ENCODE peak calls at places on chromosome 3, in four cellular contexts. D is IMR-90, S is mesendoderm, J is H9. N is an unnamed sample.

GRCh38 chr3:172859035-172859434 is 108.5 kb downstream of the ECT2 start:
- DNase-seq in D (peak; percentile 17), S (no peak), J (no peak), N (no peak)

GRCh38 chr3:157693762-157694161 is 190.5 kb upstream of the VEPH1 start:
- DNase-seq in D (no peak), S (no peak), J (no peak), N (no peak)

GRCh38 chr3:198027799-198028390 is 67.9 kb downstream of the LMLN start:
- DNase-seq in D (no peak), S (no peak), J (no peak), N (no peak)

GRCh38 chr3:94739420-94739819 is 676.6 kb downstream of the NSUN3 start:
- DNase-seq in D (no peak), S (no peak), J (no peak), N (no peak)

GRCh38 chr3:187361835-187362234 is 6.3 kb upstream of the RTP4 start:
- DNase-seq in D (no peak), S (peak; percentile 78), J (no peak), N (no peak)

GRCh38 chr3:140011086-140011485 is 76.1 kb downstream of the CLSTN2 start:
- DNase-seq in D (no peak), S (no peak), J (no peak), N (no peak)

GRCh38 chr3:38129058-38129457 is 7.9 kb downstream of the ACAA1 start:
- DNase-seq in D (no peak), S (no peak), J (no peak), N (no peak)

GRCh38 chr3:172249039-172249438 is 199.2 kb downstream of the GHSR start:
- DNase-seq in D (peak; percentile 84), S (no peak), J (no peak), N (no peak)

GRCh38 chr3:180085122-180085710 is 48.5 kb upstream of the PEX5L start:
- DNase-seq in D (no peak), S (no peak), J (peak; percentile 17), N (no peak)

GRCh38 chr3:186124618-186125017 is 15.7 kb upstream of the ETV5 start:
- DNase-seq in D (no peak), S (no peak), J (no peak), N (no peak)

GRCh38 chr3:49119439-49119838 is 1.2 kb downstream of the USP19 start:
- DNase-seq in D (peak; percentile 7), S (no peak), J (no peak), N (no peak)

GRCh38 chr3:172466553-172467130 is 18.4 kb upstream of the GHSR start:
- DNase-seq in D (peak; percentile 10), S (no peak), J (no peak), N (no peak)

GRCh38 chr3:171967137-171967783 is 72.1 kb upstream of the FNDC3B start:
- DNase-seq in D (peak; percentile 90), S (peak; percentile 55), J (no peak), N (no peak)

GRCh38 chr3:186953011-186953487 is 22.7 kb downstream of the ST6GAL1 start:
- DNase-seq in D (peak; percentile 56), S (no peak), J (no peak), N (no peak)

GRCh38 chr3:46097691-46098241 is 70.5 kb upstream of the XCR1 start:
- DNase-seq in D (peak; percentile 31), S (no peak), J (no peak), N (no peak)

GRCh38 chr3:37730825-37731224 is 130.9 kb upstream of the CTDSPL start:
- DNase-seq in D (no peak), S (no peak), J (peak; percentile 10), N (no peak)

GRCh38 chr3:31407665-31408064 is 125.1 kb upstream of the STT3B start:
- DNase-seq in D (peak; percentile 13), S (no peak), J (no peak), N (no peak)

DNA sequence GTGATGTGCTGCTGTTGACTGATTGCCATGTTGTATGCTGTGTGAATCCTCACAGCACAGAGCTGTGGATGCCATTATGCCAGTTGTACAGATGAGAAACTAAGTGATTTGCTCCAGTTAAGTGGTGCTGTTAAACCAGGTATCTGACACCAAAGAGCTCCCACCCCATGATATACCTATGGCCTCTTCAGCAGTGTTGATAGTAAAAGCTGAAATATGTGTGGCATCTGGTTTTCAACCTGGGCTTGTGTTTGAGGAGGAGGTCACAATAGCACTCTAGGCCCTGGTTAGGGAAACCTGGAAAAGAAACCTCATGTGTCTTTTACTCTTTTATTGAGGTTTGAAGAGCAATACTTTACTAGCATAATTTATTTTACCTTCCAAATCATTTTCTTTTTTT is 21.4 kb downstream of the RAD54L2 start:
- DNase-seq in D (no peak), S (peak; percentile 54), J (no peak), N (no peak)
- H3K23ac ChIP-seq in D (no peak overlapping the region), S (no peak overlapping the region), J (no peak overlapping the region), N (no peak overlapping the region)

GRCh38 chr3:15331072-15331605 is 1.2 kb downstream of the SH3BP5 start:
- DNase-seq in D (no peak), S (no peak), J (no peak), N (no peak)
- H3K4ac ChIP-seq in D (no peak overlapping the region), S (no peak overlapping the region), J (no peak overlapping the region), N (no peak overlapping the region)

GRCh38 chr3:44048949-44049348 is 192.7 kb upstream of the TOPAZ1 start:
- DNase-seq in D (no peak), S (no peak), J (no peak), N (no peak)
- H3K23ac ChIP-seq in D (no peak overlapping the region), S (no peak overlapping the region), J (no peak overlapping the region), N (no peak overlapping the region)

DNA sequence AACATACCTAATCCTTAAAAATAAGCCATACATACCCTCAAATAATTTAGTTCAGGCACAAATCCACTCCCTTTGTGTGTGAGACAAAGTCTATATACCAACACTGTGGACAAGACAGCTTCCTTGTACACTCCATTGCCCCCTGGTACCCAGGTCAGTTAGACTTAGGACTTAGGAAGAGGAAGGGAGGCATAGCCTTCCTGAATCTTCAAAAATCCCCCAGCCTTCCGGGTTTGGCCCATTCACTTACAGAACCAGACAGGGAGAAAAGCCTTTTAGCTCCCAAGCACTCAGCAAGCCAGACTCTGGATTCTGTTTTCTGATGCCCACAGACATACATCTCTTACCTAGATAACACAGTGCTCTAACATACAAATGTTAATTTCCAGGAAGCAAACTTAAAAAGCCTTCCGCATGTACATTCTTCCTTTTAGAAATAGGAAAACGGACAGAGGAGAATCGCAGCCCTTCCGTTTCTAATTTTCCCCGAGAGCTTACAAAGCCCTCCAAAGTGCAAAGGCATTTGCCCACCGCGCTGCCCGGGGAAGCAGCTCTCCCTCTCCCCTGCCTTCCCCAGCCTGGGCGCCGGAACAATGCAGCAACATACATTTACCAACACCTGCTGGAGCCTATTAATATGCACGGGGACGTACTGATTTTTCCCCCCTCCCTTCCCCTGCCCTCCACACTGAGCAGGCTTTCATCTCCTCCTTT is 442.1 kb downstream of the MAGI1 start:
- DNase-seq in D (no peak), S (peak; percentile 45), J (no peak), N (no peak)
- H3K4ac ChIP-seq in D (peak overlapping the region; percentile 38), S (peak overlapping the region; percentile 46), J (no peak overlapping the region), N (no peak overlapping the region)

DNA sequence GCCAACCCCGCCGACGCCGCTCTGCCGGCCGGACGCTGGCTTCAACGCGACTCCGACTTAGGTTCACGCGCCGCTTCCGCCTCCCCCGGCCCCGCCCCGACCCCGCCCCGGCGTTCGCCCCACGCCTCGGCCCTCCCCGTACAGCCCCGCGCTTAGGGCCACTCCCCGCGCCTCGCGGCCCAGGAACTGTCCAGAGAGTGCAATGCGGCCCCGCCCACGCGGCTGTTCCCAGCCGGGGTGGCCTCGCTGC is at the start of gene UBP1:
- DNase-seq in D (no peak), S (no peak), J (no peak), N (no peak)
- H3K23ac ChIP-seq in D (peak within 1 kb of the TSS; percentile 69), S (peak within 1 kb of the TSS; percentile 95), J (no peak within 1 kb of the TSS), N (peak within 1 kb of the TSS; percentile 93)

DNA sequence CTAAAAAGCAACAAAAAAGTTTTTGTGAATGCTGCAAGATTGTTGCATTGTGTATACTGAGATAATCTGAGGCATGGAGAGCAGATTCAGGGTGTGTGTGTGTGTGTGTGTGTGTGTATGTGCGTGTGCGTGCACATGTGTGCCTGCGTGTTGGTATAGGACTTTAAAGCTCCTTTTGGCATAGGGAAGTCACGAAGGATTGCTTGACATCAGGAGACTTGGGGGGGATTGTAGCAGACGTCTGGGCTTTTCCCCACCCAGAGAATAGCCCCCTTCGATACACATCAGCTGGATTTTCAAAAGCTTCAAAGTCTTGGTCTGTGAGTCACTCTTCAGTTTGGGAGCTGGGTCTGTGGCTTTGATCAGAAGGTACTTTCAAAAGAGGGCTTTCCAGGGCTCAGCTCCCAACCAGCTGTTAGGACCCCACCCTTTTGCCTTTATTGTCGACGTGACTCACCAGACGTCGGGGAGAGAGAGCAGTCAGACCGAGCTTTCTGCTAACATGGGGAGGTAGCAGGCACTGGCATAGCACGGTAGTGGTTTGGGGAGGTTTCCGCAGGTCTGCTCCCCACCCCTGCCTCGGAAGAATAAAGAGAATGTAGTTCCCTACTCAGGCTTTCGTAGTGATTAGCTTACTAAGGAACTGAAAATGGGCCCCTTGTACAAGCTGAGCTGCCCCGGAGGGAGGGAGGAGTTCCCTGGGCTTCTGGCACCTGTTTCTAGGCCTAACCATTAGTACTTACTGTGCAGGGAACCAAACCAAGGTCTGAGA is 4.7 kb downstream of the BHLHE40 start:
- DNase-seq in D (peak; percentile 92), S (peak; percentile 80), J (no peak), N (no peak)
- H3K4ac ChIP-seq in D (peak overlapping the region; percentile 84), S (peak overlapping the region; percentile 2), J (no peak overlapping the region), N (no peak overlapping the region)

GRCh38 chr3:16769525-16769924 is 115.2 kb upstream of the PLCL2 start:
- DNase-seq in D (no peak), S (no peak), J (no peak), N (no peak)

GRCh38 chr3:16770792-16771191 is 114.0 kb upstream of the PLCL2 start:
- DNase-seq in D (no peak), S (no peak), J (no peak), N (no peak)

GRCh38 chr3:16767006-16767405 is 117.7 kb upstream of the PLCL2 start:
- DNase-seq in D (no peak), S (peak; percentile 47), J (peak; percentile 35), N (no peak)

GRCh38 chr3:16770021-16770420 is 114.7 kb upstream of the PLCL2 start:
- DNase-seq in D (no peak), S (no peak), J (no peak), N (no peak)

DNA sequence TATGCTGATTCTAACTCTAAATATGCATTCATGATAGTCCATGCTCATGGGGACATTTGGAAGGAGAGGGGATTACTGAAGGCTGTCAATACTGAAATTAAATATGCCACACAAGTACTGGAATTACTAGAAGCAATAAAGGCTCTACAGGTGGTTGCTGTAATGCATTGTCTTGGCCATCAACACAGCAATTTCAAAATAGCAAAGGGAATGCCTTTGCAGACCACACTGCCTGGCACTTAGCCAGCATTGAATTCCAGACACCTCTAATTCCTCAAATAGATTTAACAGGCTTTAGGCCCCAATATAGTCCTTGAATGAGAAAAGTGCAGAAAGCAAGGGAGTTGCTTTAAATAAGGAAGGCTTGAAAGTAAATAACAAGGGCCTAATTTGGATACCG is 115.8 kb upstream of the PLCL2 start:
- DNase-seq in D (no peak), S (peak; percentile 14), J (no peak), N (no peak)
- H3K23ac ChIP-seq in D (no peak overlapping the region), S (no peak overlapping the region), J (no peak overlapping the region), N (no peak overlapping the region)

GRCh38 chr3:126971891-126972351 is 11.0 kb upstream of the PLXNA1 start:
- DNase-seq in D (peak; percentile 61), S (peak; percentile 27), J (peak; percentile 56), N (no peak)

GRCh38 chr3:126969586-126969985 is 13.3 kb upstream of the PLXNA1 start:
- DNase-seq in D (peak; percentile 59), S (no peak), J (no peak), N (no peak)

GRCh38 chr3:126968995-126969385 is 13.9 kb upstream of the PLXNA1 start:
- DNase-seq in D (no peak), S (no peak), J (no peak), N (no peak)

GRCh38 chr3:126970101-126970500 is 12.8 kb upstream of the PLXNA1 start:
- DNase-seq in D (no peak), S (no peak), J (no peak), N (no peak)

GRCh38 chr3:126970921-126971320 is 12.0 kb upstream of the PLXNA1 start:
- DNase-seq in D (no peak), S (no peak), J (no peak), N (no peak)
- H3K4ac ChIP-seq in D (no peak overlapping the region), S (no peak overlapping the region), J (no peak overlapping the region), N (no peak overlapping the region)

N was measured in neuronal stem cell.